ENCODE peak calls at places on chromosomes 6 and 20, in four cellular contexts. I is LoVo; D is stimulated activated CD4-positive, alpha-beta T cell treated with anti-CD3 and anti-CD28 coated beads, Interleukin-4, amount 100 ng/mL, for 24 hours; L is activated naive CD8-positive, alpha-beta T cell treated with anti-CD3 and anti-CD28 coated beads, Interleukin-2, amount 50 U/mL, for 24 hours. O is an unnamed sample.

GRCh38 chr6:170553686-170554085 is 483 bp upstream of the TBP start:
- DNase-seq in I (no peak), D (no peak), L (peak), O (peak)

GRCh38 chr6:5671162-5671561 is 335.6 kb downstream of the NRN1 start:
- DNase-seq in I (no peak), D (no peak), L (no peak), O (peak)

GRCh38 chr6:15596241-15596896 is 66.5 kb downstream of the DTNBP1 start:
- DNase-seq in I (no peak), D (no peak), L (no peak), O (no peak)

GRCh38 chr6:136738178-136739057 is 53.9 kb downstream of the MAP3K5 start:
- DNase-seq in I (no peak), D (no peak), L (no peak), O (peak)

GRCh38 chr6:75602164-75602896 is 650 bp downstream of the SENP6 start:
- DNase-seq in I (peak), D (peak), L (peak), O (peak)

GRCh38 chr6:16803294-16804006 is 42.2 kb upstream of the ATXN1 start:
- DNase-seq in I (no peak), D (no peak), L (no peak), O (peak)

GRCh38 chr6:134482585-134483346 is 164.9 kb upstream of the SGK1 start:
- DNase-seq in I (no peak), D (no peak), L (no peak), O (no peak)

GRCh38 chr20:6075428-6076219 is 21.8 kb upstream of the LRRN4 start:
- DNase-seq in I (no peak), D (no peak), L (no peak), O (no peak)

GRCh38 chr6:119172813-119173212 is 94.3 kb upstream of the FAM184A start:
- DNase-seq in I (peak), D (no peak), L (no peak), O (no peak)

GRCh38 chr6:23696946-23697345 is 429.1 kb upstream of the NRSN1 start:
- DNase-seq in I (no peak), D (no peak), L (no peak), O (no peak)

GRCh38 chr20:31869942-31870702 is at the start of the genes DUSP15 and TTLL9:
- DNase-seq in I (no peak), D (no peak), L (no peak), O (peak)

O was measured in midbrain.